ENCODE peak calls at places on chromosomes 5 and 9, in five cellular contexts. One of them, this sample, is unnamed.
A peak's percentile ranks its signal among the peaks of the same experiment; 100 is the strongest.

GRCh38 chr5:169185626-169186025 is 115.3 kb downstream of the SLIT3 start:
- DNase-seq in NCI-H146: no peak
- DNase-seq in DMS153: no peak
- DNase-seq in activated T-cell treated with anti-CD3 and anti-CD28 coated beads for 48 hours: no peak
- DNase-seq in activated CD4-positive, alpha-beta memory T cell treated with anti-CD3 and anti-CD28 coated beads, Interleukin-2, amount 10 ng/mL, durations not matched to agents 7 days and 5 days: no peak
- DNase-seq in this sample: no peak

GRCh38 chr5:62376064-62376463 is 27.6 kb downstream of the DIMT1 start:
- DNase-seq in NCI-H146: no peak
- DNase-seq in DMS153: no peak
- DNase-seq in activated T-cell treated with anti-CD3 and anti-CD28 coated beads for 48 hours: no peak
- DNase-seq in activated CD4-positive, alpha-beta memory T cell treated with anti-CD3 and anti-CD28 coated beads, Interleukin-2, amount 10 ng/mL, durations not matched to agents 7 days and 5 days: no peak
- DNase-seq in this sample: no peak

GRCh38 chr5:54311178-54311811 is 922 bp upstream of the ARL15 start:
- DNase-seq in NCI-H146: peak; percentile 38
- DNase-seq in DMS153: no peak
- DNase-seq in activated T-cell treated with anti-CD3 and anti-CD28 coated beads for 48 hours: no peak
- DNase-seq in activated CD4-positive, alpha-beta memory T cell treated with anti-CD3 and anti-CD28 coated beads, Interleukin-2, amount 10 ng/mL, durations not matched to agents 7 days and 5 days: no peak
- DNase-seq in this sample: no peak

GRCh38 chr9:22383720-22384119 is 62.9 kb upstream of the DMRTA1 start:
- DNase-seq in NCI-H146: no peak
- DNase-seq in DMS153: no peak
- DNase-seq in activated T-cell treated with anti-CD3 and anti-CD28 coated beads for 48 hours: no peak
- DNase-seq in activated CD4-positive, alpha-beta memory T cell treated with anti-CD3 and anti-CD28 coated beads, Interleukin-2, amount 10 ng/mL, durations not matched to agents 7 days and 5 days: no peak
- DNase-seq in this sample: no peak

GRCh38 chr9:92186631-92187030 is 71.4 kb upstream of the SPTLC1 start:
- DNase-seq in NCI-H146: no peak
- DNase-seq in DMS153: no peak
- DNase-seq in activated T-cell treated with anti-CD3 and anti-CD28 coated beads for 48 hours: no peak
- DNase-seq in activated CD4-positive, alpha-beta memory T cell treated with anti-CD3 and anti-CD28 coated beads, Interleukin-2, amount 10 ng/mL, durations not matched to agents 7 days and 5 days: no peak
- DNase-seq in this sample: no peak

GRCh38 chr5:52837068-52837467 is 49.4 kb downstream of the ITGA1 start:
- DNase-seq in NCI-H146: no peak
- DNase-seq in DMS153: no peak
- DNase-seq in activated T-cell treated with anti-CD3 and anti-CD28 coated beads for 48 hours: no peak
- DNase-seq in activated CD4-positive, alpha-beta memory T cell treated with anti-CD3 and anti-CD28 coated beads, Interleukin-2, amount 10 ng/mL, durations not matched to agents 7 days and 5 days: no peak
- DNase-seq in this sample: no peak

GRCh38 chr5:87851603-87852002 is 417.0 kb downstream of the TMEM161B start:
- DNase-seq in NCI-H146: no peak
- DNase-seq in DMS153: no peak
- DNase-seq in activated T-cell treated with anti-CD3 and anti-CD28 coated beads for 48 hours: no peak
- DNase-seq in activated CD4-positive, alpha-beta memory T cell treated with anti-CD3 and anti-CD28 coated beads, Interleukin-2, amount 10 ng/mL, durations not matched to agents 7 days and 5 days: no peak
- DNase-seq in this sample: no peak

GRCh38 chr5:175467983-175468698 is 10.2 kb upstream of the SFXN1 start:
- DNase-seq in NCI-H146: no peak
- DNase-seq in DMS153: no peak
- DNase-seq in activated T-cell treated with anti-CD3 and anti-CD28 coated beads for 48 hours: no peak
- DNase-seq in activated CD4-positive, alpha-beta memory T cell treated with anti-CD3 and anti-CD28 coated beads, Interleukin-2, amount 10 ng/mL, durations not matched to agents 7 days and 5 days: no peak
- DNase-seq in this sample: no peak

GRCh38 chr9:72894342-72894741 is 58.5 kb downstream of the ALDH1A1 start:
- DNase-seq in NCI-H146: no peak
- DNase-seq in DMS153: no peak
- DNase-seq in activated T-cell treated with anti-CD3 and anti-CD28 coated beads for 48 hours: no peak
- DNase-seq in activated CD4-positive, alpha-beta memory T cell treated with anti-CD3 and anti-CD28 coated beads, Interleukin-2, amount 10 ng/mL, durations not matched to agents 7 days and 5 days: no peak
- DNase-seq in this sample: no peak